ENCODE peak calls at places on chromosome 9, in ten cellular contexts. U is Calu3, L is choroid plexus epithelial cell, I is endothelial cell, C is testis, Z is A673, J is mesothelial cell of epicardium, G is WTC11, P is progenitor cell of endocrine pancreas, S is bronchial epithelial cell. T is an unnamed sample.

GRCh38 chr9:24045150-24045549 is 219.1 kb upstream of the ELAVL2 start:
- DNase-seq in U (no peak), L (no peak), I (no peak), C (no peak), Z (no peak), J (no peak), G (no peak), P (no peak), S (no peak), T (no peak)

GRCh38 chr9:96126321-96126881 is 175.6 kb downstream of the HSD17B3 start:
- DNase-seq in U (no peak), L (peak), I (no peak), C (peak), Z (no peak), J (no peak), G (peak), P (no peak), S (no peak), T (no peak)

GRCh38 chr9:91037511-91038482 is 236.2 kb downstream of the SYK start:
- DNase-seq in U (peak), L (peak), I (no peak), C (peak), Z (no peak), J (no peak), G (no peak), P (no peak), S (peak), T (no peak)

GRCh38 chr9:113274474-113275146 is 762 bp downstream of the CDC26 start:
- DNase-seq in U (peak), L (peak), I (peak), C (peak), Z (peak), J (no peak), G (no peak), P (peak), S (peak), T (peak)

GRCh38 chr9:134128727-134129679 is 6.9 kb upstream of the WDR5 start:
- DNase-seq in U (no peak), L (no peak), I (no peak), C (no peak), Z (no peak), J (no peak), G (no peak), P (no peak), S (no peak), T (no peak)

GRCh38 chr9:106075991-106076390 is 381.6 kb downstream of the TMEM38B start:
- DNase-seq in U (peak), L (peak), I (no peak), C (no peak), Z (no peak), J (no peak), G (no peak), P (no peak), S (peak), T (no peak)

GRCh38 chr9:107620801-107621200 is 131.2 kb upstream of the KLF4 start:
- DNase-seq in U (no peak), L (no peak), I (no peak), C (peak), Z (no peak), J (no peak), G (no peak), P (no peak), S (no peak), T (no peak)

GRCh38 chr9:113988951-113989780 is 88.9 kb downstream of the AMBP start:
- DNase-seq in U (no peak), L (no peak), I (no peak), C (peak), Z (no peak), J (no peak), G (no peak), P (no peak), S (no peak), T (no peak)

GRCh38 chr9:86424246-86424891 is 70.2 kb upstream of the TUT7 start:
- DNase-seq in U (no peak), L (no peak), I (no peak), C (peak), Z (no peak), J (no peak), G (no peak), P (no peak), S (no peak), T (no peak)

GRCh38 chr9:92738661-92739081 is 26.0 kb downstream of the BICD2 start:
- DNase-seq in U (no peak), L (no peak), I (no peak), C (no peak), Z (no peak), J (no peak), G (no peak), P (no peak), S (peak), T (no peak)

GRCh38 chr9:132802121-132802795 is 75.8 kb downstream of the AK8 start:
- DNase-seq in U (no peak), L (no peak), I (no peak), C (no peak), Z (peak), J (no peak), G (no peak), P (no peak), S (no peak), T (no peak)

GRCh38 chr9:122475717-122476116 is 2.0 kb downstream of the OR1J1 start:
- DNase-seq in U (no peak), L (no peak), I (no peak), C (no peak), Z (no peak), J (no peak), G (no peak), P (no peak), S (no peak), T (no peak)

GRCh38 chr9:26261503-26262330 is 583.5 kb upstream of the TUSC1 start:
- DNase-seq in U (no peak), L (peak), I (no peak), C (no peak), Z (no peak), J (no peak), G (no peak), P (no peak), S (peak), T (no peak)

GRCh38 chr9:26928966-26929495 is 18.0 kb downstream of the PLAA start:
- DNase-seq in U (no peak), L (no peak), I (no peak), C (no peak), Z (no peak), J (no peak), G (no peak), P (no peak), S (no peak), T (no peak)

GRCh38 chr9:108002296-108003056 is 512.9 kb upstream of the KLF4 start:
- DNase-seq in U (no peak), L (no peak), I (no peak), C (peak), Z (no peak), J (no peak), G (no peak), P (no peak), S (no peak), T (no peak)

GRCh38 chr9:86804011-86804410 is 143.3 kb downstream of the GAS1 start:
- DNase-seq in U (no peak), L (no peak), I (no peak), C (no peak), Z (no peak), J (no peak), G (no peak), P (no peak), S (no peak), T (no peak)

GRCh38 chr9:22279621-22280020 is 167.0 kb upstream of the DMRTA1 start:
- DNase-seq in U (no peak), L (peak), I (no peak), C (no peak), Z (no peak), J (no peak), G (no peak), P (no peak), S (no peak), T (no peak)

GRCh38 chr9:23829580-23830458 is 3.8 kb upstream of the ELAVL2 start:
- DNase-seq in U (peak), L (peak), I (peak), C (no peak), Z (no peak), J (no peak), G (no peak), P (no peak), S (peak), T (peak)

GRCh38 chr9:33184947-33185346 is 17.8 kb upstream of the B4GALT1 start:
- DNase-seq in U (no peak), L (peak), I (no peak), C (no peak), Z (no peak), J (no peak), G (no peak), P (no peak), S (peak), T (no peak)

GRCh38 chr9:127634698-127635097 is 22.6 kb downstream of the STXBP1 start:
- DNase-seq in U (no peak), L (no peak), I (no peak), C (no peak), Z (no peak), J (no peak), G (peak), P (no peak), S (no peak), T (no peak)

GRCh38 chr9:128921881-128922763 is 1.3 kb downstream of the PHYHD1 start:
- DNase-seq in U (no peak), L (peak), I (peak), C (peak), Z (peak), J (no peak), G (peak), P (peak), S (no peak), T (peak)

GRCh38 chr9:73050062-73050814 is 97.4 kb upstream of the ALDH1A1 start:
- DNase-seq in U (no peak), L (peak), I (no peak), C (no peak), Z (no peak), J (no peak), G (no peak), P (no peak), S (no peak), T (no peak)

GRCh38 chr9:98129451-98129881 is 10.4 kb upstream of the TRIM14 start:
- DNase-seq in U (no peak), L (peak), I (no peak), C (no peak), Z (no peak), J (no peak), G (no peak), P (no peak), S (no peak), T (no peak)

GRCh38 chr9:86674475-86674874 is 272.8 kb downstream of the GAS1 start:
- DNase-seq in U (no peak), L (no peak), I (no peak), C (no peak), Z (no peak), J (no peak), G (no peak), P (no peak), S (no peak), T (no peak)

GRCh38 chr9:120524852-120525251 is 55.1 kb downstream of the CDK5RAP2 start:
- DNase-seq in U (no peak), L (no peak), I (no peak), C (no peak), Z (no peak), J (no peak), G (no peak), P (no peak), S (no peak), T (no peak)

GRCh38 chr9:750264-750967 is 91.1 kb upstream of the DMRT1 start:
- DNase-seq in U (no peak), L (no peak), I (no peak), C (no peak), Z (no peak), J (no peak), G (no peak), P (no peak), S (no peak), T (no peak)

GRCh38 chr9:127968717-127969383 is 11.9 kb downstream of the EEIG1 start:
- DNase-seq in U (no peak), L (peak), I (no peak), C (peak), Z (no peak), J (no peak), G (no peak), P (no peak), S (peak), T (no peak)

GRCh38 chr9:127557466-127557869 is 54.6 kb upstream of the STXBP1 start:
- DNase-seq in U (no peak), L (no peak), I (no peak), C (no peak), Z (peak), J (no peak), G (no peak), P (no peak), S (no peak), T (peak)

GRCh38 chr9:4258321-4259093 is 41.4 kb downstream of the GLIS3 start:
- DNase-seq in U (no peak), L (peak), I (no peak), C (no peak), Z (no peak), J (no peak), G (no peak), P (no peak), S (peak), T (no peak)

GRCh38 chr9:71646131-71646530 is 122.2 kb downstream of the CEMIP2 start:
- DNase-seq in U (no peak), L (peak), I (no peak), C (no peak), Z (no peak), J (no peak), G (no peak), P (no peak), S (no peak), T (no peak)

GRCh38 chr9:110971234-110971633 is 67.0 kb downstream of the LPAR1 start:
- DNase-seq in U (no peak), L (no peak), I (no peak), C (no peak), Z (no peak), J (no peak), G (no peak), P (no peak), S (no peak), T (no peak)

GRCh38 chr9:128103589-128103962 is 24.0 kb downstream of the PTGES2 start:
- DNase-seq in U (no peak), L (no peak), I (no peak), C (no peak), Z (no peak), J (no peak), G (no peak), P (no peak), S (no peak), T (no peak)

GRCh38 chr9:77803423-77803822 is 155.3 kb upstream of the GNA14 start:
- DNase-seq in U (no peak), L (no peak), I (no peak), C (no peak), Z (no peak), J (no peak), G (no peak), P (no peak), S (no peak), T (no peak)

GRCh38 chr9:81565144-81565543 is 124.2 kb downstream of the TLE1 start:
- DNase-seq in U (no peak), L (no peak), I (no peak), C (no peak), Z (no peak), J (no peak), G (no peak), P (no peak), S (no peak), T (no peak)

GRCh38 chr9:116377179-116377790 is 223.7 kb downstream of the PAPPA start:
- DNase-seq in U (no peak), L (peak), I (no peak), C (no peak), Z (no peak), J (no peak), G (no peak), P (no peak), S (peak), T (no peak)

GRCh38 chr9:92385953-92386352 is 18.4 kb downstream of the OGN start:
- DNase-seq in U (no peak), L (no peak), I (no peak), C (no peak), Z (no peak), J (no peak), G (no peak), P (no peak), S (peak), T (no peak)

GRCh38 chr9:130936285-130937117 is 2.5 kb downstream of the FIBCD1 start:
- DNase-seq in U (peak), L (peak), I (no peak), C (peak), Z (no peak), J (no peak), G (peak), P (no peak), S (peak), T (peak)
- TF ChIP-seq CTCF in U (no peak), L (no peak), I (no peak), C (no peak), Z (no peak), J (no peak), G (no peak), P (no peak), S (no peak), T (no peak)

DNA sequence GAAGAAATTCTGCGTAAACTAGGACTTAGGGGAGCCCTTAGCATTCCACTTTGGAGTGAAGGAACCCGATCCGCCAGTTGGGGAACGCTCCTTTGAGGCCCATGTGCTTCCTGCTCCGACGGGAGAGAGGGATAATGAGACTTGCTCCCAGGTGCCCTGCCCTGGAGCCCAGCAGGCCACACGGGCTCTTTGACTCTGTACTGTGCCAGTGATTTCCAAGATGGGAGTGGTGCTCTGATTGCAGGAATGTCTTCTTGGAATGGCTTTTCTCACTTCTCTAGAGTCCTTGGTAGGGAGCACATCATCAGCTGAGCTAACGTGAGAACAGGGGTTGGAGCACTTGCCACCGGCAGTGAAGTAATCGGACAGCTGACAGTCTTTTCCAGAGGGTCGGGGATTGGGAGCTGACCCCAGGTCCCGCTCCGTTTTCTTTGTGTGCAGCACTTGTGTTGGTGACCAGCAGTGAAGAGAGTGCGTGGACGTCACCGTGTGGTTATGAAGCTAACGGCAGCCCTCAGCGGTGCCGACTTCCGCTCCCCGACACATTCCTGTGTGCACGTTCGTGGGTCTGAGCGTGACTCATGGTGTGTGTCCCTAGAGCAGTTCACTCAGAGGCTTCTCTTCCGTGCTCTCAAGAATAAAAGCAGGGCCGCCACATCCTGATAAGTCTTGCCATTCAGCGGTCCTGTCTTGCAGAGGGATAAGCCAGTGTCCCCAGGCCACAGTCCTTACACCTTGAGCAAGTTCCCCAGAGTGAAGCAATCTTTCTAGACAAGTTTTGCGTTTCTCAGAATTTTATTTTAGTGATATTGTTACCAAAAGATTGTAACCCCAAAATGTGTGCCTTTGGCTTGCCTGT is 25.6 kb downstream of the ABL1 start:
- DNase-seq in U (no peak), L (peak), I (no peak), C (peak), Z (peak), J (no peak), G (no peak), P (no peak), S (peak), T (no peak)
- TF ChIP-seq CTCF in U (no peak), L (peak), I (no peak), C (peak), Z (peak), J (no peak), G (no peak), P (no peak), S (peak), T (no peak)

DNA sequence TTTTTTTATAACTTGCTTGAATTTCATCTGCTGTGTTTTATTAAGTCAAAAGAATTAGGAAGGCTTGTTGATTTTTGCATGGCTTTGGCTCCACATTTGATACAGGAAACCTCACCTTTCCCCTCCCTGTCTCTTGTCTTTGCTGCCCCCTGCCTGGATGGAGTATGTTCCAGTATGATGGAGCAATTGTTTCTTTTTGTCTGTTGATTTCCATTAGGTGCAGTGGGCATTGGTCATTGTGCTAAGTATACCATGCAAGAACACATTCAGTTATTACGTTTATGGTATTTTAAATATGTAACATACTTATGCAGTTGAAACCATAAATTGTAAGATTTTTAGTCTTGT is 19.6 kb downstream of the TJP2 start:
- DNase-seq in U (no peak), L (no peak), I (peak), C (no peak), Z (no peak), J (no peak), G (no peak), P (no peak), S (no peak), T (no peak)
- TF ChIP-seq CTCF in U (no peak), L (peak), I (no peak), C (no peak), Z (no peak), J (no peak), G (no peak), P (no peak), S (no peak), T (no peak)

DNA sequence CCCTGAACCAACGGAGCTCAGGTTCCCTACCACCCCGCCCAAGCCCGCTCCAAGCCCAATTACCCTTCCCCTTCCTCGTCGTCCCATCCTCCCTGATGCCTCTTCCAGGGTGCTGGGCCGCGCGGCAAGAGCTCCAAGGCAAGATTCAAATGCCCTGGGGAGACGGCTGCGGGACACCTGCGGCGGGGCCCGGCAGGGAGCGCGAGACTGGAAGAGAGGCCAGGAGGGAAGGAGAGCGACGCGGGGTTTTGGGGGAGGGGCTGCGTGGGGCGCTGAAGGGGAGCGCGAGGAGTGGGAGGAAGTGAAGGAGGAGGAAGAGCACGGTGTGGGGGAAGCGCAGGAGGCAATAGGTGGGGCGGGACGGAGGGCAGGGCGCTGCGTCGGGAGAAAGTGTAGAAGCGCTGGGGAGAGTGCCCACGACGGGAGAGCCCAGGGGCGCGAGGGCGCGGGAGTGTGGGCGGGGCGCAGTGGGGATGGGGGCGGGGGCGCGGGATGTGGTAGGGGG is 975 bp upstream of the NXNL2 start:
- DNase-seq in U (peak), L (peak), I (peak), C (peak), Z (peak), J (no peak), G (peak), P (no peak), S (peak), T (no peak)
- TF ChIP-seq CTCF in U (no peak), L (no peak), I (no peak), C (no peak), Z (no peak), J (no peak), G (no peak), P (no peak), S (no peak), T (no peak)

DNA sequence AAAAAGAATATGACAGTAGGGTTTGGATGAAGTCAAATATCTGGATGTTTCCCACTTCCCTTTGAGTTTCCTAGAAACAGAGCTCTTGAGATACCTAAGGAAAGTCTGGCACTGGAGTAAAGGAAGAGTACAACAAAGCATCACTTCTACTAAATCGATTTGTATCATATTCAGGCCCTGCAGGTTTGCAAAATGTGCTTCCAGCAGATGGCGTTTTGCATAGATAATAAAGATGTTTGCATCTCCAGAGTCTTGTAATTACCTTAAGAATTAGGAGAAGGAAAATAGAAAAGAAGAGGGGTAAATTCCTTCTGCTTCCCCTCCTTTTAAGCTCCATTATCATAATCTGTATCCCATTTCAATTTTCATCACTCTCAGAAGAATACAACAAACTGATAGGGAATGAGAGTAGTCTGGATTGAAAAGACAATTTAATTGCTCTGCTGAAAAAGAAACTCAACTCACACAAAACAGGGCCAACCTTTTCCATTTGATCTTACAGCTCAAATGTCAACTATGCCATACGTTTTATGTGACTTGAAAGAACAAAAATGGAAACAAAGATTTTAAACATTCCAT is 380.4 kb downstream of the PTPRD start:
- DNase-seq in U (no peak), L (peak), I (no peak), C (peak), Z (peak), J (no peak), G (no peak), P (no peak), S (peak), T (no peak)
- TF ChIP-seq CTCF in U (no peak), L (peak), I (no peak), C (no peak), Z (peak), J (no peak), G (no peak), P (peak), S (peak), T (peak)